ENCODE peak calls at places on chromosomes 6 and 20, in nine cellular contexts. G is body of pancreas, Y is cardiac muscle cell, W is uterus, L is suprapubic skin, T is fibroblast of lung, Q is breast epithelium, E is OCI-LY7, M is heart left ventricle. N is an unnamed sample. For H3K4me1, the result is how much of the 10 kb centered on the place peaks cover.

GRCh38 chr6:7341989-7342742 is 29.2 kb upstream of the SSR1 start:
- DNase-seq in G (no peak), Y (no peak), W (no peak), L (no peak), T (no peak), Q (no peak), E (no peak), M (no peak), N (no peak)

GRCh38 chr6:37735722-37736121 is 38.0 kb upstream of the MDGA1 start:
- DNase-seq in G (no peak), Y (no peak), W (no peak), L (no peak), T (no peak), Q (no peak), E (no peak), M (no peak), N (no peak)

GRCh38 chr6:124967444-124967843 is 5.2 kb downstream of the RNF217 start:
- DNase-seq in G (no peak), Y (no peak), W (no peak), L (no peak), T (no peak), Q (no peak), E (no peak), M (no peak), N (no peak)

GRCh38 chr6:108176281-108177089 is 10.7 kb downstream of the NR2E1 start:
- DNase-seq in G (no peak), Y (no peak), W (no peak), L (no peak), T (no peak), Q (no peak), E (no peak), M (no peak), N (peak)

GRCh38 chr6:157150076-157150475 is 173.2 kb downstream of the TMEM242 start:
- DNase-seq in G (no peak), Y (no peak), W (no peak), L (no peak), T (peak), Q (no peak), E (no peak), M (no peak), N (no peak)

GRCh38 chr20:58697201-58697866 is 4.7 kb downstream of the NPEPL1 start:
- DNase-seq in G (no peak), Y (peak), W (peak), L (no peak), T (no peak), Q (no peak), E (no peak), M (no peak), N (no peak)

GRCh38 chr20:3168829-3169590 is 4.3 kb downstream of the LZTS3 start:
- DNase-seq in G (no peak), Y (no peak), W (no peak), L (no peak), T (no peak), Q (no peak), E (no peak), M (no peak), N (no peak)

GRCh38 chr6:5053038-5053437 is 32.1 kb upstream of the PPP1R3G start:
- DNase-seq in G (no peak), Y (no peak), W (no peak), L (no peak), T (peak), Q (no peak), E (no peak), M (no peak), N (no peak)

GRCh38 chr20:38806855-38807655 is 1.6 kb downstream of the PPP1R16B start:
- DNase-seq in G (no peak), Y (no peak), W (no peak), L (no peak), T (no peak), Q (no peak), E (peak), M (no peak), N (no peak)

GRCh38 chr6:109441069-109441816 is 719 bp downstream of the SMPD2 start:
- DNase-seq in G (peak), Y (peak), W (peak), L (no peak), T (peak), Q (peak), E (peak), M (no peak), N (peak)

GRCh38 chr6:16700202-16700997 is 60.9 kb downstream of the ATXN1 start:
- DNase-seq in G (no peak), Y (peak), W (no peak), L (no peak), T (peak), Q (no peak), E (no peak), M (no peak), N (no peak)

GRCh38 chr6:106360989-106361430 is 493 bp downstream of the CRYBG1 start:
- DNase-seq in G (peak), Y (peak), W (no peak), L (no peak), T (no peak), Q (peak), E (no peak), M (peak), N (peak)

GRCh38 chr6:13304580-13305255 is 23.6 kb downstream of the TBC1D7 start:
- DNase-seq in G (no peak), Y (no peak), W (no peak), L (peak), T (no peak), Q (no peak), E (peak), M (no peak), N (no peak)

GRCh38 chr20:57180954-57181353 is 85.5 kb downstream of the BMP7 start:
- DNase-seq in G (peak), Y (no peak), W (no peak), L (no peak), T (no peak), Q (no peak), E (no peak), M (no peak), N (no peak)

GRCh38 chr6:39307462-39307861 is 6.8 kb downstream of the KCNK17 start:
- DNase-seq in G (no peak), Y (no peak), W (no peak), L (no peak), T (no peak), Q (no peak), E (no peak), M (no peak), N (no peak)

GRCh38 chr20:44692932-44693476 is 22.2 kb upstream of the CCN5 start:
- DNase-seq in G (peak), Y (no peak), W (peak), L (peak), T (peak), Q (peak), E (no peak), M (peak), N (no peak)

GRCh38 chr6:701696-702479 is 8.9 kb upstream of the EXOC2 start:
- DNase-seq in G (no peak), Y (no peak), W (no peak), L (no peak), T (no peak), Q (no peak), E (peak), M (no peak), N (peak)

GRCh38 chr20:41228858-41229257 is 88.7 kb downstream of the ZHX3 start:
- DNase-seq in G (no peak), Y (no peak), W (no peak), L (no peak), T (no peak), Q (no peak), E (no peak), M (no peak), N (no peak)

GRCh38 chr20:14925286-14925685 is 587.9 kb upstream of the FLRT3 start:
- DNase-seq in G (no peak), Y (no peak), W (no peak), L (no peak), T (peak), Q (no peak), E (no peak), M (no peak), N (no peak)

GRCh38 chr6:8819446-8819845 is 384.1 kb upstream of the SLC35B3 start:
- DNase-seq in G (no peak), Y (no peak), W (no peak), L (no peak), T (no peak), Q (no peak), E (no peak), M (no peak), N (no peak)

GRCh38 chr6:1771324-1771723 is 161.6 kb downstream of the FOXC1 start:
- DNase-seq in G (no peak), Y (no peak), W (no peak), L (no peak), T (peak), Q (no peak), E (no peak), M (no peak), N (no peak)

GRCh38 chr6:158457616-158458278 is 102.1 kb upstream of the TMEM181 start:
- DNase-seq in G (no peak), Y (no peak), W (no peak), L (no peak), T (peak), Q (no peak), E (no peak), M (no peak), N (no peak)

GRCh38 chr20:41063442-41063841 is 34.8 kb downstream of the TOP1 start:
- DNase-seq in G (no peak), Y (no peak), W (no peak), L (no peak), T (peak), Q (no peak), E (peak), M (no peak), N (no peak)

GRCh38 chr6:139821669-139822223 is 447.3 kb upstream of the CITED2 start:
- DNase-seq in G (no peak), Y (no peak), W (no peak), L (no peak), T (no peak), Q (no peak), E (no peak), M (no peak), N (no peak)

GRCh38 chr6:159169557-159170332 is 545 bp downstream of the FNDC1 start:
- DNase-seq in G (no peak), Y (peak), W (peak), L (no peak), T (peak), Q (no peak), E (no peak), M (no peak), N (no peak)

GRCh38 chr6:20705741-20706140 is 171.5 kb downstream of the CDKAL1 start:
- DNase-seq in G (no peak), Y (no peak), W (no peak), L (no peak), T (no peak), Q (no peak), E (no peak), M (no peak), N (no peak)

GRCh38 chr6:10146723-10147451 is 268.0 kb downstream of the TFAP2A start:
- DNase-seq in G (no peak), Y (peak), W (no peak), L (no peak), T (peak), Q (no peak), E (peak), M (no peak), N (no peak)

GRCh38 chr6:1613631-1614447 is 4.1 kb downstream of the FOXC1 start:
- DNase-seq in G (no peak), Y (peak), W (no peak), L (no peak), T (no peak), Q (no peak), E (no peak), M (peak), N (peak)

GRCh38 chr6:34374112-34374907 is 18.2 kb downstream of the NUDT3 start:
- DNase-seq in G (no peak), Y (no peak), W (no peak), L (no peak), T (no peak), Q (no peak), E (peak), M (no peak), N (no peak)

GRCh38 chr20:2386516-2387179 is 5.9 kb downstream of the TGM6 start:
- DNase-seq in G (no peak), Y (no peak), W (no peak), L (no peak), T (peak), Q (no peak), E (no peak), M (no peak), N (no peak)

GRCh38 chr20:53040678-53041674 is 68.8 kb downstream of the TSHZ2 start:
- DNase-seq in G (peak), Y (no peak), W (peak), L (no peak), T (peak), Q (peak), E (peak), M (peak), N (no peak)

GRCh38 chr20:58458342-58459057 is 56.7 kb downstream of the APCDD1L start:
- DNase-seq in G (no peak), Y (no peak), W (no peak), L (no peak), T (peak), Q (no peak), E (peak), M (no peak), N (no peak)

GRCh38 chr6:133899556-133899955 is 10.6 kb downstream of the TCF21 start:
- DNase-seq in G (no peak), Y (no peak), W (no peak), L (no peak), T (no peak), Q (no peak), E (no peak), M (no peak), N (no peak)

GRCh38 chr6:90778419-90779203 is 191.7 kb upstream of the MAP3K7 start:
- DNase-seq in G (no peak), Y (no peak), W (no peak), L (no peak), T (no peak), Q (no peak), E (no peak), M (no peak), N (no peak)

GRCh38 chr6:117451607-117452164 is 25.9 kb upstream of the ROS1 start:
- DNase-seq in G (no peak), Y (no peak), W (no peak), L (no peak), T (no peak), Q (no peak), E (no peak), M (no peak), N (no peak)

GRCh38 chr6:26054659-26054936 is 32.6 kb upstream of the HFE start:
- DNase-seq in G (no peak), Y (no peak), W (no peak), L (no peak), T (no peak), Q (no peak), E (no peak), M (no peak), N (no peak)

GRCh38 chr20:4483481-4483880 is 238.2 kb upstream of the PRND start:
- DNase-seq in G (no peak), Y (no peak), W (no peak), L (no peak), T (peak), Q (no peak), E (no peak), M (no peak), N (no peak)

GRCh38 chr6:16486661-16487060 is 248.3 kb downstream of the GMPR start:
- DNase-seq in G (no peak), Y (no peak), W (no peak), L (no peak), T (no peak), Q (no peak), E (no peak), M (no peak), N (no peak)

GRCh38 chr20:5668529-5668868 is 81.7 kb upstream of the SHLD1 start:
- DNase-seq in G (no peak), Y (no peak), W (no peak), L (no peak), T (no peak), Q (peak), E (no peak), M (no peak), N (no peak)

GRCh38 chr20:62732356-62732755 is 23.7 kb downstream of the NTSR1 start:
- DNase-seq in G (no peak), Y (no peak), W (no peak), L (no peak), T (no peak), Q (no peak), E (no peak), M (no peak), N (no peak)
- H3K4me1 ChIP-seq in G (under half), Y (under half), W (under half), L (under half), T (under half), Q (under half), E (under half), M (under half), N (under half)

DNA sequence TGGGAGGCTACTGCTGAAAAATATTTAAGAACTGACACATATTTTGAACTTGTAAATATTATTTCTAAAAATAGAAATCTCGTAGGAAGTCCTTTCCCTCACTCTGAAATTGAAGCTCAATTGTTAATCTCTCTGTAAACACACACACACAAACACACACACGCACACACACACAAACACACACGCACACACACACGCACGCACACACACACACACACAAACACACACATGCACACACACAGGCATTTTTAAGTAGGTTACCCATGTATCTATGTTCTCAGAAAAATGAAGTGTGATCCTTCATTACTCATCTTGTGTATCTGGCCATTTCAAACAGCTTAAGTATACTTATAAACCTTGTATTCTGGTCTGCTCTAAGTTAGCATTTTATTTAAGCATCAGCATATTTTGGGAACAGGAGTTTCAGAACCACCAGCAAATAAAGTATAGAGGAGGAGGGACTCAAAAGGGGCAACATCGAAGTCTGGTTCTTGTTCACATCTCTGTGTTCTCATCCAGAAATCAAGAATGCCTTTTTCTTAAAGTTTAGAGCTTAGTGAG is 11.6 kb downstream of the CCN6 start:
- DNase-seq in G (no peak), Y (no peak), W (no peak), L (no peak), T (no peak), Q (no peak), E (no peak), M (no peak), N (no peak)
- H3K27ac ChIP-seq in G (no peak), Y (no peak), W (no peak), L (no peak), T (no peak), Q (no peak), E (no peak), M (no peak), N (no peak)

DNA sequence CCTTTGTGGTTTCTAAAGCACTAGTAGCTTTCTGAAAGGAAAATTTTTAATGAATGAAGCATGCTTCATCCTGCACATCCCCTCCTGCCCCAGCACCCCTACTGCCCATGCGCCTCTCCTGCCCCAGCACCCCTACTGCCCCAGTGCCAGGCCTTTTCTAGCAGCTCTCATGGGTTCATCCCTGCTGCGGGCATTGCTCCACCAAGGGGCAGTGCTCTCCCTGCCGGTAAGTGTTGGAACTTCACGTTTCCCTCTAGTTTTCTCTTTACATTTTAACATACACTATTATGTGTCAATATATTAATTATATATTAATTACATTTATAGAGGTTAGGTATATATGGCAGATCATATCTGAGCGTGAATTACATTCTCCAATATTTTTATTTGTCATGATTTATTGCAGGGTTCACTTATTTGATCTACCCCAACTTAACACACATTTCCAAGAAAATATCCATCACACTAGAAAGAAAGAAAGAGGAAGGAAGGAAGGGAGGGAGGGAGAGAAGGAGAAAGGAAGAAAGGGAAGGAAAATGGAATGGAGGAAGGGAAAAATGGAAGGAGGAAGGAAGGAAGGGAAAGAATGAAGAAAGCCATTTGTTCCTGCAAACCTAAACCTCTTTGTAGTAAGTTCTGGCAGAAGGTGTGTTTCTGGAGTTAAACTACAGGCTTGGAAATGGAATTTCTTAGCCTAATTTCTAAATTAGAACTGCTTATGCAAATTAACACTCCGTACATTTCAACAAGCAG is 46.8 kb downstream of the CEP43 start:
- DNase-seq in G (no peak), Y (no peak), W (no peak), L (no peak), T (no peak), Q (no peak), E (peak), M (no peak), N (no peak)
- TF ChIP-seq CTCF in G (no peak), Y (peak), W (no peak), L (no peak), T (no peak), Q (no peak), E (peak), M (no peak), N (peak)

DNA sequence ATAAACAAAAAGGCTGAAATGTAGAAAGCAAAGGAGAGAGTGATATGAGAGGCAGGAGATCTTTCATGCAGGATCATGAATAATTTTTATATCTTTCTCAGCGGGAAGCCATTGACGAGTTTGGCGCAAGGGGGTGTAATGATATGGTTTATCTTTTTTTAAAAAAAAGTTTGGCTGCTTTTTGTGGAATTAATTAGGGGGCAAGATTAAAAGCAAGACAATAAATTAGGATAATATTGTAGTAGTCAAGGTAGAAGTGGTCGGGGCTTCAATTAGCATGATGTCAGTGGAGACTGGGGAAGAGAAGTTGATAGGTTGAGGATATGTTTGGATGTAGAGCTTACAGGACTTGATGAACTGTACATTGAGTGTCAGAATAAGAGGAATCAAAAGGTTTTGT is 4.0 kb downstream of the SENP6 start:
- DNase-seq in G (no peak), Y (no peak), W (no peak), L (no peak), T (no peak), Q (no peak), E (no peak), M (no peak), N (no peak)
- H3K4me1 ChIP-seq in G (half or more), Y (under half), W (under half), L (half or more), T (under half), Q (under half), E (half or more), M (half or more), N (under half)

GRCh38 chr20:35627121-35627520 is 11.5 kb downstream of the SPAG4 start:
- DNase-seq in G (no peak), Y (no peak), W (no peak), L (no peak), T (no peak), Q (peak), E (no peak), M (no peak), N (no peak)
- H3K27ac ChIP-seq in G (no peak), Y (no peak), W (no peak), L (no peak), T (no peak), Q (no peak), E (no peak), M (no peak), N (no peak)